ENCODE peak calls at places on chromosomes 11 and 22, in five cellular contexts. B is spleen, Z is astrocyte of the cerebellum, U is AG09309, D is heart left ventricle. Q is an unnamed sample.

GRCh38 chr11:375065-376025 is 6.0 kb downstream of the B4GALNT4 start:
- DNase-seq in B (no peak), Z (no peak), U (no peak), D (no peak), Q (no peak)

GRCh38 chr11:12118940-12119339 is 8.6 kb downstream of the MICAL2 start:
- DNase-seq in B (no peak), Z (no peak), U (no peak), D (no peak), Q (no peak)

GRCh38 chr11:19995131-19995530 is 165.1 kb downstream of the DBX1 start:
- DNase-seq in B (no peak), Z (no peak), U (peak), D (no peak), Q (no peak)

GRCh38 chr11:122398851-122399250 is 256.7 kb upstream of the UBASH3B start:
- DNase-seq in B (no peak), Z (no peak), U (no peak), D (no peak), Q (no peak)

GRCh38 chr11:5522308-5522707 is 5.8 kb upstream of the UBQLNL start:
- DNase-seq in B (no peak), Z (no peak), U (no peak), D (no peak), Q (no peak)

GRCh38 chr22:35846804-35847203 is 129.1 kb downstream of the APOL5 start:
- DNase-seq in B (no peak), Z (no peak), U (no peak), D (no peak), Q (no peak)

GRCh38 chr11:119450590-119450989 is 27.6 kb upstream of the THY1 start:
- DNase-seq in B (no peak), Z (no peak), U (no peak), D (no peak), Q (no peak)

GRCh38 chr22:35972559-35972958 is 56.1 kb downstream of the RBFOX2 start:
- DNase-seq in B (no peak), Z (no peak), U (no peak), D (no peak), Q (no peak)

GRCh38 chr11:63613517-63614135 is 607 bp downstream of the PLAAT3 start:
- DNase-seq in B (peak), Z (no peak), U (no peak), D (peak), Q (no peak)

GRCh38 chr11:130580372-130580771 is 131.9 kb downstream of the ADAMTS15 start:
- DNase-seq in B (no peak), Z (peak), U (peak), D (no peak), Q (no peak)

GRCh38 chr11:417652-418342 is 3.0 kb upstream of the SIGIRR start:
- DNase-seq in B (peak), Z (no peak), U (no peak), D (no peak), Q (peak)

GRCh38 chr11:62805044-62805892 is at the start of gene NXF1:
- DNase-seq in B (peak), Z (peak), U (peak), D (peak), Q (peak)

GRCh38 chr22:23121026-23121823 is 20.6 kb downstream of the RSPH14 start:
- DNase-seq in B (no peak), Z (no peak), U (no peak), D (no peak), Q (no peak)

GRCh38 chr11:59918987-59919589 is 19.1 kb upstream of the OOSP1 start:
- DNase-seq in B (no peak), Z (peak), U (no peak), D (no peak), Q (no peak)

GRCh38 chr22:21590809-21591641 is 23.5 kb downstream of the UBE2L3 start:
- DNase-seq in B (no peak), Z (no peak), U (no peak), D (no peak), Q (no peak)

GRCh38 chr22:39592104-39593060 is 21.8 kb downstream of the CACNA1I start:
- DNase-seq in B (no peak), Z (peak), U (peak), D (no peak), Q (no peak)

GRCh38 chr22:25051073-25051472 is 98.6 kb downstream of the KIAA1671 start:
- DNase-seq in B (no peak), Z (no peak), U (no peak), D (no peak), Q (no peak)

GRCh38 chr11:27429740-27430451 is 42.7 kb downstream of the LGR4 start:
- DNase-seq in B (no peak), Z (peak), U (no peak), D (no peak), Q (no peak)

GRCh38 chr11:22807855-22808558 is 21.6 kb downstream of the SVIP start:
- DNase-seq in B (no peak), Z (no peak), U (no peak), D (no peak), Q (no peak)

GRCh38 chr11:3939211-3939610 is 83.7 kb downstream of the STIM1 start:
- DNase-seq in B (no peak), Z (peak), U (peak), D (no peak), Q (no peak)

GRCh38 chr11:1832181-1832988 is 2.4 kb upstream of the SYT8 start:
- DNase-seq in B (peak), Z (no peak), U (no peak), D (no peak), Q (peak)

GRCh38 chr11:96217206-96217605 is 125.8 kb downstream of the MAML2 start:
- DNase-seq in B (no peak), Z (no peak), U (no peak), D (no peak), Q (no peak)

GRCh38 chr22:30717331-30717921 is 22.8 kb downstream of the OSBP2 start:
- DNase-seq in B (no peak), Z (no peak), U (peak), D (no peak), Q (no peak)

GRCh38 chr22:23789638-23790037 is 2.9 kb downstream of the SMARCB1 start:
- DNase-seq in B (peak), Z (no peak), U (no peak), D (no peak), Q (no peak)

GRCh38 chr11:28815110-28815509 is 706.9 kb downstream of the METTL15 start:
- DNase-seq in B (no peak), Z (no peak), U (no peak), D (no peak), Q (no peak)

GRCh38 chr11:97610854-97611253 is 1221.0 kb downstream of the JRKL start:
- DNase-seq in B (no peak), Z (no peak), U (no peak), D (no peak), Q (no peak)

GRCh38 chr11:109132539-109132938 is 289.5 kb upstream of the C11orf87 start:
- DNase-seq in B (no peak), Z (no peak), U (no peak), D (no peak), Q (no peak)

GRCh38 chr11:5605849-5606248 is 9.4 kb downstream of the TRIM6 start:
- DNase-seq in B (no peak), Z (peak), U (peak), D (no peak), Q (no peak)

GRCh38 chr11:132147464-132147863 is 777.0 kb downstream of the NTM start:
- DNase-seq in B (no peak), Z (no peak), U (no peak), D (no peak), Q (no peak)

GRCh38 chr11:78798567-78799170 is 224.0 kb upstream of the NARS2 start:
- DNase-seq in B (peak), Z (peak), U (no peak), D (peak), Q (no peak)

GRCh38 chr11:112588252-112588668 is 327.6 kb upstream of the PLET1 start:
- DNase-seq in B (no peak), Z (peak), U (peak), D (peak), Q (no peak)

GRCh38 chr11:126655807-126656128 is 300.3 kb downstream of the ST3GAL4 start:
- DNase-seq in B (no peak), Z (no peak), U (no peak), D (no peak), Q (no peak)

GRCh38 chr11:27018902-27019544 is 21.6 kb upstream of the BBOX1 start:
- DNase-seq in B (no peak), Z (no peak), U (no peak), D (no peak), Q (no peak)

GRCh38 chr22:19062909-19063308 is 59.3 kb downstream of the DGCR2 start:
- DNase-seq in B (peak), Z (no peak), U (no peak), D (no peak), Q (no peak)

GRCh38 chr11:109015283-109015682 is 350.4 kb downstream of the DDX10 start:
- DNase-seq in B (no peak), Z (peak), U (no peak), D (no peak), Q (no peak)

GRCh38 chr22:37983860-37984791 is at the start of gene SOX10:
- DNase-seq in B (no peak), Z (no peak), U (no peak), D (no peak), Q (no peak)

GRCh38 chr22:37982151-37982838 is 2.1 kb downstream of the SOX10 start:
- DNase-seq in B (no peak), Z (no peak), U (no peak), D (no peak), Q (no peak)

GRCh38 chr22:37985050-37985585 is 763 bp upstream of the SOX10 start:
- DNase-seq in B (no peak), Z (no peak), U (no peak), D (no peak), Q (no peak)

GRCh38 chr22:37981282-37982011 is 2.9 kb downstream of the SOX10 start:
- DNase-seq in B (no peak), Z (no peak), U (no peak), D (no peak), Q (no peak)

GRCh38 chr22:37982938-37983859 is 1.2 kb downstream of the SOX10 start:
- DNase-seq in B (no peak), Z (no peak), U (no peak), D (no peak), Q (no peak)
- TF ChIP-seq CTCF in B (no peak), Z (peak), U (peak), D (peak), Q (no peak)

GRCh38 chr11:61173456-61173855 is 12.2 kb upstream of the VPS37C start:
- DNase-seq in B (no peak), Z (no peak), U (no peak), D (no peak), Q (no peak)
- TF ChIP-seq CTCF in B (no peak), Z (peak), U (peak), D (no peak), Q (no peak)

GRCh38 chr11:111512296-111513239 is at the start of gene BTG4:
- DNase-seq in B (no peak), Z (no peak), U (no peak), D (no peak), Q (no peak)
- TF ChIP-seq CTCF in B (no peak), Z (no peak), U (no peak), D (no peak), Q (no peak)

DNA sequence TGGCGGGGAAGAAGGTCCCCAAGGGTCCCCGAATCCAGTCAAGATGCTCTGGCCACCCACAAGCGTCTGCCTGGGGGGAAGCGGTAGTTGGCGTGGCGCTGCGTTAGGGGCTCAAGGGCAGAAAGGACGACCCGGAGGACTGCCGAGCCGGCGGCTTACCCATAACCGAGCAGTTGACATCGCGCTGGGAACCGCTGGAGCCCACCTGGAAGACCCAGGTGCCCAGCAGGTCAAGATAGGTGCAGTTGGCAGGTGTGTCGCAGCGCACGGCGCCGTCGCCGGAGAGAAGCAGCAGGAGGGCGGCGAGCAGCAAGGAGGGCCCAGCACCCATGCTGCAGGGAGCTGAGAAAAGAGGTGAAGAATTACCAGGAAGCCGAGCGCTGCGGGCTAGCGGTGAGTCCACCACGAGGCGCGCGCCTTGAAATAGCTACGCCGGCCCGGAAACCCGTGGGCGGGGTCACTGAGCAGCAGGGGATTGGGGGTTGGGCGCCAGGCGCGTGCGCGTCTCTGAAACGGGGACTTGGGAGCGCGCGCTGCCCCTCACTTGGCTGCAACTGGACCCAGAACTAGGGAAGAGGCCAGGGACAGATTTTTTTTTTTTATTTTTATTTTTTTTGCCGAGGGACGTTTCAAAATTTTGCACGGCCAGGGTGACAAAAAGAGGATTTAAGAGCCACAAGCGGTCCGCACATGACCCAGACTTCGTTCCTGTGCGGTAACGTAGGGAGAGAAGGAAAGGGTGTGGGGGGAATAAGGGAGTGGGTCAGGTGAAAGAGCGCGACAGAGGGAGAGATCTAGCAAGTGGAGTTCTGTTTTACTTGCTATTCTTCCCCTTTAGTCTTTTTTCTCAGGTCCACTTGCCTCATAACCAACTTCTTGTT is at the start of gene CTSC:
- DNase-seq in B (peak), Z (peak), U (no peak), D (peak), Q (peak)
- TF ChIP-seq CTCF in B (no peak), Z (no peak), U (peak), D (no peak), Q (no peak)

DNA sequence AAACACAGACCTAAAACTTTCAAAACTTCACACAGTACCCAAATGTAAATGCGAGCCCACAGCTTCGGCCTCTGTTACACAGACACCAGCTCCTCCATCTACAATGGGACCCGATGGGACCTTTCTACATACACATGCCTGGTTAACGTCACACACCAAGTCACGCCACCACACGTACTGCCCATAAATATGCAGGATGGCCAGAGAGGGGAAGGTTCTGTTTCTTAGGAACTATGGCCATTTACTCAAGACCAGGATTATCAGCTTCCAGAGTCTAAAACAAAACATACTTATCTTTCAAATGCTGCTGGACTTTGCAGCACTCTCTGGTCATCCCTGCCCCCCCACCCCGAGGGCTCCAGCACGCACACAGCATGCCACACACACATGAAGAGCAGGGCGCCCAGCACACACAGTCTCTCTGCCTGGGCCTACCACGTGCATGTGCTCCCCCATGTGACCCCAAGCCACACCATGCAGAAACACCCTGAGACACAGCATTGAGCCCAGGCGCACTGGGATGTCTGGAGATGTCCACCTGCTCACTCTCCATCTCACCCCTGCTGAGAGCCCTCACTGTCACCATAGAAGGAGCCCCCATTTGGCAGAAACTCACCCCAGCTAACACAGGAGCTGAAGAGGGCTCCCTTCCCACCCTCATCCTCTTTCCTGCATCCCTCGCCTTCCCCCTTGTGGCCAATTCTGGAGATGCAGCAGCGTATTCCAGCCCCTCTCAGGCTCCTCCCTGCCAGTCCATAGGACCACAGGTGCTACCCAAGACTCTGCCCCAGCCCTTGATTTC is 61.8 kb downstream of the SLC22A12 start:
- DNase-seq in B (peak), Z (peak), U (peak), D (peak), Q (peak)
- TF ChIP-seq CTCF in B (peak), Z (peak), U (peak), D (peak), Q (no peak)

GRCh38 chr11:77395460-77396175 is 78.3 kb downstream of the PAK1 start:
- DNase-seq in B (no peak), Z (no peak), U (no peak), D (no peak), Q (no peak)

GRCh38 chr11:77397631-77398030 is 76.3 kb downstream of the PAK1 start:
- DNase-seq in B (no peak), Z (no peak), U (no peak), D (no peak), Q (no peak)

GRCh38 chr11:77396305-77396704 is 77.6 kb downstream of the PAK1 start:
- DNase-seq in B (no peak), Z (no peak), U (no peak), D (no peak), Q (no peak)

GRCh38 chr11:77400306-77400705 is 73.6 kb downstream of the PAK1 start:
- DNase-seq in B (no peak), Z (no peak), U (no peak), D (no peak), Q (no peak)

GRCh38 chr11:77396911-77397310 is 77.0 kb downstream of the PAK1 start:
- DNase-seq in B (no peak), Z (no peak), U (no peak), D (no peak), Q (no peak)
- TF ChIP-seq CTCF in B (no peak), Z (no peak), U (no peak), D (no peak), Q (no peak)

DNA sequence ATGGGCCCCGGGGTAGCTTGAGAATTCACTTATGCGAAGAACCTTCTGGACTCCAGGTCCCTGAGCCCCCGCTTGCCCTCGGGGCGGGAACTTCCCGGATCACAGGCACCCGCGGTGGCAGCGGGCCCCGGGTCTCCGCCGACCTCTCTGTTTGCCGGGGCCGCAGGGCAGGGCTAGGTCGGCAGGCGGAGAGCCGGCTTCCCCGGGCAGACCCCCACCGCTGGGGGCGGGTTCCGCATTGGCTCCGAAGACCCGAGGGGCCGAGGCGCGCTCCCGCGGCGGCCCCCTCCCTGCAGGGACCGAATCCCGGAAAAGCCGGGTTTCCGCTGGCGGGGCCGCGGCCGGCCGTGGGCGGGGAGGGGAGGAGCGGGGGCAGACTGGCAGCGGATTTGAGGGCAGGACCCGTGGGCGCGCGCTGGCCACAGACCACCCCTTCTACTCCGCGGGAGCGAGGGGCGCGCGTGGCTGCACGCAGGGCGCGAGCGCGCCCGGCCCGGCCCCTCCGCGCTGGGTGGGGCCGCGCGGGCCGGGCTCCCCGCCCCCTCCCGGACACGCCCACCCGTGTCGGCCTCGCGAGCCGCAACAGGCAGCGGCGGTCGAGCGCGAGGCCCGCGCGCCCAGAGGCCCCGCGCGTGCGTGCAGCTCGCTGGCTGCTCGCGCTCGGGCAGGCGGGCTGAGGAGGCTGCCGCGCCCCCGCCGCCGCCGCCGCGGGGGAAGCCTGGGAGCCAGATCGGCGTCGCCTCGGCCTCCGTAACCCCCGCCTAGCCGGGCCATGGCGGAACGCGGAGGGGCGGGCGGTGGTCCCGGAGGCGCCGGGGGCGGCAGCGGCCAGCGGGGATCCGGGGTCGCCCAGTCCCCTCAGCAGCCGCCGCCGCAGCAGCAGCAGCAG is at the start of gene PACS1:
- DNase-seq in B (peak), Z (no peak), U (peak), D (peak), Q (peak)
- TF ChIP-seq CTCF in B (no peak), Z (peak), U (no peak), D (no peak), Q (no peak)

DNA sequence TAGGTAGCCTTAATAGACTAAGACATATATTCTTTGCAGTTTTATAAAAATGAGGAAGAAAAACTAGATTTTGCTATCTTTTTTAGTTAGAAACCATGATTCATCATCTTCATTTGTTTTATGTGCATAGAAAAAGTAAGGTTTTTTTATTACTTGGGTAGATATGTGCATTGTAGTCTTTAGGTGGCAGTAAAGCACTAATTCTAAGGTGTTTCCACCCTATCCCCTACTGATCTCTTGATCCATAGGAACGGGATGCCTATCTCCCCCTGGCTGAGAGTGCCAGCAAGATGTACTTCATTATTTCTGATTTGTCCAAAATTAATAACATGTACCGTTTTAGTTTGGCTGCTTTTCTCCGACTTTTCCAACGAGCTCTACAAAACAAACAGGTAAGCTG is 148.1 kb downstream of the DYNC2H1 start:
- DNase-seq in B (no peak), Z (peak), U (no peak), D (no peak), Q (no peak)
- TF ChIP-seq CTCF in B (no peak), Z (peak), U (peak), D (no peak), Q (no peak)